ENCODE peak calls at places on chromosomes 11 and 22, in four cellular contexts. P is activated T-helper 2 cell treated with anti-CD3 and anti-CD28 coated beads, Interferon-gamma antibody, Interleukin-2, Interleukin-4, amounts not matched to agents 10 μg/mL and 5 μg/mL and 100 μg/mL, durations not matched to agents 14 hours and 24 hours and 36 hours; B is AML-193; V is AG08396. T is an unnamed sample.

GRCh38 chr22:35580351-35581022 is 36.6 kb downstream of the MB start:
- DNase-seq in P (no peak), B (no peak), V (no peak), T (no peak)

GRCh38 chr22:26671317-26672059 is 14.1 kb downstream of the MIAT start:
- DNase-seq in P (peak; percentile 48), B (no peak), V (no peak), T (peak; percentile 32)

GRCh38 chr11:86442420-86442819 is 67.7 kb downstream of the CCDC81 start:
- DNase-seq in P (no peak), B (no peak), V (no peak), T (no peak)

GRCh38 chr11:6319879-6320410 is 356 bp downstream of the CAVIN3 start:
- DNase-seq in P (peak; percentile 37), B (no peak), V (peak; percentile 97), T (no peak)

GRCh38 chr11:120001161-120002135 is 136.5 kb downstream of the TRIM29 start:
- DNase-seq in P (no peak), B (no peak), V (no peak), T (no peak)

GRCh38 chr11:123211981-123212380 is 16.9 kb upstream of the CLMP start:
- DNase-seq in P (no peak), B (no peak), V (no peak), T (no peak)

GRCh38 chr22:11628651-11629511 is 3899.1 kb upstream of the OR11H1 start:
- DNase-seq in P (no peak), B (no peak), V (no peak), T (no peak)

GRCh38 chr11:92941676-92942571 is 27.5 kb upstream of the MTNR1B start:
- DNase-seq in P (no peak), B (peak; percentile 49), V (peak; percentile 68), T (peak; percentile 39)

GRCh38 chr22:49614966-49615965 is 212.4 kb downstream of the BRD1 start:
- DNase-seq in P (no peak), B (no peak), V (no peak), T (no peak)

GRCh38 chr22:35837328-35837727 is 119.7 kb downstream of the APOL5 start:
- DNase-seq in P (no peak), B (no peak), V (no peak), T (no peak)

GRCh38 chr11:114358711-114359110 is 41.6 kb downstream of the C11orf71 start:
- DNase-seq in P (no peak), B (peak; percentile 56), V (no peak), T (peak; percentile 24)

GRCh38 chr22:46929689-46930225 is 167.3 kb downstream of the TBC1D22A start:
- DNase-seq in P (no peak), B (no peak), V (no peak), T (no peak)

GRCh38 chr22:26648761-26649363 is 8.5 kb upstream of the MIAT start:
- DNase-seq in P (no peak), B (peak; percentile 81), V (no peak), T (peak; percentile 58)

GRCh38 chr11:94734563-94735275 is 33.4 kb upstream of the AMOTL1 start:
- DNase-seq in P (no peak), B (no peak), V (no peak), T (peak; percentile 10)

GRCh38 chr22:35987487-35987886 is 41.1 kb downstream of the RBFOX2 start:
- DNase-seq in P (no peak), B (no peak), V (no peak), T (no peak)

GRCh38 chr11:114259551-114259983 is 36.6 kb upstream of the NNMT start:
- DNase-seq in P (no peak), B (no peak), V (no peak), T (no peak)

GRCh38 chr11:104581246-104581980 is 316.8 kb downstream of the CASP12 start:
- DNase-seq in P (no peak), B (no peak), V (no peak), T (no peak)

GRCh38 chr11:108670381-108670930 is 5.6 kb downstream of the DDX10 start:
- DNase-seq in P (no peak), B (no peak), V (no peak), T (no peak)

GRCh38 chr22:31899661-31900060 is 44.7 kb upstream of the YWHAH start:
- DNase-seq in P (no peak), B (no peak), V (no peak), T (no peak)

GRCh38 chr11:72760543-72761400 is 8.6 kb upstream of the ARAP1 start:
- DNase-seq in P (no peak), B (no peak), V (peak; percentile 55), T (no peak)

GRCh38 chr11:76705834-76706233 is 35.3 kb upstream of the LRRC32 start:
- DNase-seq in P (no peak), B (no peak), V (no peak), T (no peak)